ENCODE peak calls at places on chromosomes 1 and 21, in five cellular contexts. W is bronchial epithelial cell, D is coronary artery, G is psoas muscle, U is epithelial cell of proximal tubule. Y is an unnamed sample.

GRCh38 chr1:172900359-172900997 is 150.3 kb downstream of the TNFSF18 start:
- DNase-seq in G (no peak), D (no peak), U (no peak), W (no peak), Y (no peak)

GRCh38 chr21:35925497-35925896 is 134.8 kb downstream of the SETD4 start:
- DNase-seq in U (peak; percentile 59), D (no peak), G (peak; percentile 17), W (peak; percentile 49), Y (no peak)

GRCh38 chr1:103496014-103496635 is 29.4 kb upstream of the RNPC3 start:
- DNase-seq in D (no peak), G (no peak), W (peak; percentile 73), U (no peak), Y (no peak)

GRCh38 chr1:117646007-117646913 is 40.4 kb downstream of the TENT5C start:
- DNase-seq in U (no peak), D (no peak), W (no peak), G (no peak), Y (no peak)

GRCh38 chr1:32063261-32063681 is 9.5 kb upstream of the TMEM39B start:
- DNase-seq in U (no peak), D (no peak), W (peak; percentile 53), G (no peak), Y (no peak)

GRCh38 chr1:154745750-154746425 is 124.2 kb downstream of the KCNN3 start:
- DNase-seq in G (no peak), W (no peak), D (peak; percentile 41), U (no peak), Y (no peak)

GRCh38 chr1:203906932-203907331 is 45.5 kb downstream of the SNRPE start:
- DNase-seq in G (no peak), D (no peak), W (peak; percentile 94), U (peak; percentile 61), Y (no peak)

GRCh38 chr1:223739366-223740057 is 27.2 kb downstream of the CAPN2 start:
- DNase-seq in U (no peak), G (no peak), W (peak; percentile 67), D (no peak), Y (no peak)

GRCh38 chr1:185406006-185406974 is 89.2 kb upstream of the IVNS1ABP start:
- DNase-seq in D (no peak), U (no peak), W (no peak), G (no peak), Y (no peak)

GRCh38 chr1:225253784-225254183 is 174.1 kb downstream of the LBR start:
- DNase-seq in G (no peak), W (peak; percentile 88), D (no peak), U (no peak), Y (no peak)

GRCh38 chr1:14907416-14907815 is 246.1 kb upstream of the TMEM51 start:
- DNase-seq in W (peak; percentile 56), U (no peak), G (no peak), D (no peak), Y (no peak)

DNA sequence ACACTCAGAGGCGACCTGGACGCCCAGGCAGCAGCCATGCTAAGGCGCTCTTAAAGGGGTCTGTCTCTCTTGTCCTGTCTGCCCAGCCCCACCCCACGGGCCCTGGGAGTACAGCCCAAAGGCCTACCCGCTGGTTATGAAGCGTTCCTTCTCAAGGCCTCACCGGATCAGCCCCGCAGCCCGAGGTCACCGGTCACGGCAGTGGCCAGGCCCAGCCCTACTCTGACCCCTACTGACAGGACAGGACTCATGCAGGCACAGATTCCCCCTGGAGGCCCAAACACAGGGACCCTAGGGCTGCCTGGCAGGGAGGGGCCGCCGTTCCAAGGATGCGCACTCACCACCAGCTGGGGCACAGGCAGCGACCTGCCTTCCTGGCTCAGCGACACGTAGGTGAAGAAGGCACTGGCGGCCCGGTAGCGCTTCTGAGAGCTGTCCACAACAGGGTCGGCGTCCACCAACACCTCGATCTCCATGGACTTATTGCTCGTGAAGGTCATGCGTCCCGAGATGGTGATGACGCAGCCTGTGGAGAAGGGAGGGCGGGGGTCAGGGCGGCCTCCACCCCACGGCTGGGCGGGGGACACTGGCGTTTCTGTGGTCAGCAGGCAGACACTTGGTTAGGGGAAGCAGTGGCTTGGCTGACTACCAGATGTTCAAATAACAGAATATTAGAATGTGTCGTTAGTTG is 20.0 kb upstream of the GPR153 start:
- DNase-seq in D (no peak), W (no peak), G (peak; percentile 42), U (no peak), Y (no peak)
- TF ChIP-seq CTCF in D (no peak), W (peak; percentile 12), G (peak; percentile 28), U (peak; percentile 55), Y (peak; percentile 68)

GRCh38 chr1:244383278-244383884 is 68.3 kb downstream of the ADSS2 start:
- DNase-seq in D (no peak), U (no peak), W (no peak), G (no peak), Y (no peak)
- TF ChIP-seq CTCF in D (no peak), U (peak; percentile 13), W (no peak), G (no peak), Y (peak; percentile 17)

GRCh38 chr1:108560430-108561144 is 687 bp downstream of the EEIG2 start:
- DNase-seq in G (peak; percentile 32), U (no peak), D (peak; percentile 78), W (peak; percentile 11), Y (peak; percentile 88)
- TF ChIP-seq CTCF in G (no peak), U (no peak), D (no peak), W (no peak), Y (peak; percentile 12)

GRCh38 chr1:26582836-26583460 is 53.4 kb downstream of the RPS6KA1 start:
- DNase-seq in G (peak; percentile 37), U (peak; percentile 69), D (no peak), W (peak; percentile 30), Y (no peak)

GRCh38 chr1:26581287-26581651 is 51.7 kb downstream of the RPS6KA1 start:
- DNase-seq in W (no peak), D (no peak), U (no peak), G (no peak), Y (no peak)

GRCh38 chr1:26580116-26580515 is 50.6 kb downstream of the RPS6KA1 start:
- DNase-seq in G (no peak), D (no peak), U (no peak), W (no peak), Y (no peak)

GRCh38 chr1:26582053-26582835 is 52.7 kb downstream of the RPS6KA1 start:
- DNase-seq in U (no peak), G (no peak), D (no peak), W (no peak), Y (no peak)

DNA sequence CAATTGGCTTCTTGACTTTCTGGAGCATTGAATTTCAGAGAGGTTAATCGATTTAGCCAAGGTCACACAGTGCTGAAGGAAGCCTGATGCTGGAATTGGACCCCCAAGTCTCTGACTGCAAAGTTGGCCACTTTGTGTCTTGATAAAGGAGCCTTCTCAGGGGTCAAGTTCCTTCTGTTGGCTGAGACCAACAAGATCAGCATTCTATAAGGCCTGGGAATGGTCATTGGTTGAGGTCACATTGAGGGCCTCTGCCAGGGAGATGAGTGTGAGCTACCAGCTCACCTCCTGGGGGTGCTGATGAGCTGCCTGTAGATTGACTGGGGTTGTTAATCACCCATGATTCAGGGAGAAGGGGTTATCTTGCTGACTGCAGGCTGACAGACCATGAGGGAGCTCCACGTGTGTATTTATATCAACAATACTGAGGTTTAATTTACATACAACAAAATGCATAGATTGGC is 54.5 kb downstream of the RPS6KA1 start:
- DNase-seq in G (no peak), D (no peak), U (no peak), W (peak; percentile 32), Y (no peak)
- TF ChIP-seq CTCF in G (no peak), D (no peak), U (peak; percentile 49), W (peak; percentile 19), Y (peak; percentile 6)

DNA sequence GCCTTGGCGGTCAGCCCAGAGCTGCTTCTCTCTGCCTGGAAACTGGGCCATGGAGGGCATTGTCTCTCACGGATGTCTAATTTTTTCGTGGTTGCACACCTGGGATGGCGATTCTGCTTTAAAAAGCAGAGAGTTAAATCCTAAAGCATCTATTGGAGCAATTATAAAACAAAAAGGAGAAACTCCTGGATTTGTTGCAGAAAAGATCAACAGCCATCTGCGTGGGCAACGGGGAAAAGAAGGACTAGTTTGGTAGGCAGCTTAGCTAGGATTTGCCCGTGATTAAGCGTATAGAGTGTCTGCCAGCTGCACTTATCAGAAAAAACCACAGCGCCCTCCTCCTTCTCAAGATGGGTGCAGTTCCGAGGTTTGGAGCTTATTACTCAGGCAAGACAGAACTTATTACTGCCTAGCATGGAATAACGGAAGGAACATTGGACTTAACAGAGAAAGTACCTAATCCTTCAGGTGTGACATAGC is 524 bp upstream of the SLC25A24 start:
- DNase-seq in G (no peak), U (peak; percentile 22), D (peak; percentile 74), W (peak; percentile 88), Y (no peak)
- TF ChIP-seq CTCF in G (no peak), U (peak; percentile 20), D (no peak), W (peak; percentile 52), Y (peak; percentile 69)

GRCh38 chr1:6268431-6268830 is 7.5 kb upstream of the GPR153 start:
- DNase-seq in U (no peak), W (no peak), D (no peak), G (no peak), Y (no peak)
- TF ChIP-seq CTCF in U (peak; percentile 9), W (no peak), D (no peak), G (no peak), Y (no peak)

DNA sequence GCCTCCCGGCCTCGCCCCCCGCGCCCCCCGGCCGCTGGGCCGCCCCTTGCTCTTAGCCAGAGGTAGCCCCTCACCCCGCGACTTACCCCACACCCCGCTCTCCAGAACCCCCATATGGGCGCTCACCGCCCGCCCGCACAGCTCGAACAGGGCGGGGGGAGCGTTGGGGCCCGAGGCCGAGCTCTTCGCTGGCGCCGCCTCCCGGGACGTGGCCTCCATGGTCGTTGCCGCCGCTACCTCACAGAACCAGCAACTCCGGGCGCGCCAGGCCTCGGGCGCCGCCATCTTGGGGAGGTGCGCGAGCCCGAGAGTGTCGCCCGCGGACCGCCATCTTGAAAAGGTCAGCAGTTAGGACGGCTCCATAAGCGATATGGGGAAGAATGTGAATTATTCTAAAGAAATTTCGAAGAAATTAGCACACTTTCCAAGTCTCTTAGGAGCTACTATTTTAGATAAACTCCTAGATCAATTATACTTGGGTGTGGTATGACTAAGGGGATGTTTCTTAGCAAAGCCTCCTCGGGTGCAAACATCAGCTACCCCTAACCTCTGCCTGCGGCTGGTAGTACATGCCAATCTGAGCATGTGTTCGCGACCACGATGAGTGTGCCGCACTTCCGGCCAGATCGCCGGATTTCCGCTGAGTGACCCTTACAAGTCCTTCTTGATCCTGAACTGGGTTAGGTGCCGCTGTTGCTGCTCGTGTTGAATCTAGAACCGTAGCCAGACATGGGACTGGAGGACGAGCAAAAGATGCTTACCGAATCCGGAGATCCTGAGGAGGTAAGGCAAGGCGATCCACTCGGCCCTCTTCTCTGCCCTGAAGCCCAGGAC is at the start of the genes LRRC41 and UQCRH:
- DNase-seq in U (peak; percentile 94), D (peak; percentile 97), G (peak; percentile 94), W (peak; percentile 91), Y (peak; percentile 97)
- TF ChIP-seq CTCF in U (no peak), D (no peak), G (no peak), W (peak; percentile 24), Y (no peak)

GRCh38 chr1:189921613-189922012 is 556.1 kb downstream of the BRINP3 start:
- DNase-seq in D (no peak), U (no peak), G (no peak), W (no peak), Y (no peak)
- TF ChIP-seq CTCF in D (no peak), U (no peak), G (no peak), W (no peak), Y (no peak)

Y was measured in chondrocyte.